ENCODE peak calls at places on chromosomes 16 and 17, in five cellular contexts. D, V, S, J and Z are unnamed samples.

GRCh38 chr17:6139447-6139832 is 69.3 kb downstream of the WSCD1 start:
- DNase-seq in S (no peak), J (no peak), D (no peak), V (no peak), Z (no peak)

GRCh38 chr17:41579484-41580243 is 7.0 kb downstream of the KRT14 start:
- DNase-seq in J (peak; percentile 11), S (peak; percentile 6), D (peak; percentile 18), V (peak; percentile 97), Z (peak; percentile 90)

GRCh38 chr17:56489980-56490379 is 103.5 kb upstream of the NOG start:
- DNase-seq in D (no peak), V (no peak), J (no peak), S (no peak), Z (no peak)

GRCh38 chr17:10171581-10171981 is 26.8 kb downstream of the GAS7 start:
- DNase-seq in D (no peak), S (no peak), V (no peak), J (no peak), Z (no peak)

GRCh38 chr17:79623786-79624657 is 13.2 kb upstream of the RBFOX3 start:
- DNase-seq in J (no peak), D (no peak), V (peak; percentile 7), S (no peak), Z (no peak)

GRCh38 chr16:5060073-5060641 is 5.6 kb downstream of the C16orf89 start:
- DNase-seq in S (no peak), V (no peak), J (no peak), D (no peak), Z (no peak)

GRCh38 chr17:48047741-48048320 is 328 bp upstream of the NFE2L1 start:
- DNase-seq in S (peak; percentile 99), D (peak; percentile 99), V (peak; percentile 99), J (peak; percentile 96), Z (peak; percentile 97)

GRCh38 chr16:23145608-23146007 is 3.6 kb downstream of the USP31 start:
- DNase-seq in V (no peak), S (no peak), D (no peak), J (no peak), Z (no peak)

GRCh38 chr16:68786685-68787418 is 49.8 kb downstream of the CDH1 start:
- DNase-seq in V (no peak), J (no peak), D (no peak), S (no peak), Z (no peak)

GRCh38 chr16:1035066-1035415 is 37.5 kb upstream of the SSTR5 start:
- DNase-seq in S (no peak), V (no peak), D (no peak), J (no peak), Z (no peak)

GRCh38 chr16:84518804-84519341 is 14.4 kb upstream of the MEAK7 start:
- DNase-seq in S (no peak), V (no peak), D (no peak), J (peak; percentile 46), Z (no peak)

GRCh38 chr17:75061055-75061438 is 14.0 kb downstream of the KCTD2 start:
- DNase-seq in S (no peak), V (no peak), J (no peak), D (no peak), Z (no peak)

GRCh38 chr17:869067-869466 is 86.9 kb downstream of the MRM3 start:
- DNase-seq in D (peak; percentile 61), S (no peak), V (no peak), J (no peak), Z (no peak)

GRCh38 chr16:27678955-27679354 is 129.0 kb downstream of the KATNIP start:
- DNase-seq in J (no peak), V (no peak), S (no peak), D (no peak), Z (no peak)

GRCh38 chr16:51041546-51041945 is 109.5 kb downstream of the SALL1 start:
- DNase-seq in S (no peak), D (no peak), V (no peak), J (no peak), Z (no peak)

GRCh38 chr16:31348578-31348977 is 6.4 kb upstream of the ITGAX start:
- DNase-seq in J (no peak), V (no peak), D (no peak), S (no peak), Z (no peak)

GRCh38 chr17:49949634-49950033 is 19.4 kb upstream of the DLX4 start:
- DNase-seq in J (no peak), D (no peak), S (no peak), V (no peak), Z (no peak)

GRCh38 chr17:6069611-6070279 is 434 bp upstream of the WSCD1 start:
- DNase-seq in J (no peak), V (no peak), D (no peak), S (no peak), Z (no peak)

GRCh38 chr17:17514361-17514992 is 18.3 kb upstream of the RASD1 start:
- DNase-seq in V (no peak), D (no peak), J (no peak), S (no peak), Z (no peak)

GRCh38 chr16:82150569-82150968 is 19.5 kb downstream of the MPHOSPH6 start:
- DNase-seq in D (no peak), S (no peak), V (no peak), J (no peak), Z (no peak)

GRCh38 chr17:2235792-2236365 is 67.7 kb downstream of the SMG6 start:
- DNase-seq in J (no peak), D (no peak), S (no peak), V (no peak), Z (no peak)

GRCh38 chr16:64589836-64590235 is 532.0 kb downstream of the CDH11 start:
- DNase-seq in J (no peak), D (no peak), S (peak; percentile 2), V (no peak), Z (no peak)

GRCh38 chr17:39208893-39209292 is 8.8 kb downstream of the RPL19 start:
- DNase-seq in S (no peak), D (no peak), V (no peak), J (no peak), Z (peak; percentile 79)

GRCh38 chr16:55480228-55480655 is 1.2 kb downstream of the MMP2 start:
- DNase-seq in S (peak; percentile 84), V (peak; percentile 44), J (no peak), D (peak; percentile 94), Z (no peak)

GRCh38 chr17:73770115-73770848 is 126.0 kb upstream of the SDK2 start:
- DNase-seq in J (no peak), S (peak; percentile 32), D (peak; percentile 23), V (no peak), Z (peak; percentile 83)

GRCh38 chr16:55189975-55190636 is 133.9 kb upstream of the IRX6 start:
- DNase-seq in V (peak; percentile 16), J (no peak), S (no peak), D (no peak), Z (no peak)

GRCh38 chr17:40485851-40486512 is 15.4 kb downstream of the TNS4 start:
- DNase-seq in D (peak; percentile 94), V (no peak), S (peak; percentile 98), J (no peak), Z (no peak)

GRCh38 chr16:27642753-27643152 is 92.8 kb downstream of the KATNIP start:
- DNase-seq in V (peak; percentile 49), J (no peak), S (no peak), D (no peak), Z (no peak)

GRCh38 chr16:67967956-67968439 is 439 bp downstream of the SLC12A4 start:
- DNase-seq in D (no peak), V (peak; percentile 38), S (no peak), J (peak; percentile 12), Z (no peak)

GRCh38 chr16:30652718-30653117 is 2.0 kb downstream of the PRR14 start:
- DNase-seq in D (no peak), S (no peak), V (no peak), J (no peak), Z (no peak)

GRCh38 chr17:35245196-35245486 is 2.3 kb downstream of the SLFN5 start:
- DNase-seq in V (no peak), J (no peak), S (peak; percentile 83), D (peak; percentile 92), Z (no peak)

GRCh38 chr17:58386708-58387107 is 30.6 kb downstream of the RNF43 start:
- DNase-seq in D (no peak), J (no peak), V (no peak), S (no peak), Z (no peak)
- TF ChIP-seq CTCF in D (no peak), J (no peak), V (no peak), S (no peak), Z (no peak)

GRCh38 chr17:3965123-3965800 is 1.0 kb upstream of the ATP2A3 start:
- DNase-seq in J (peak; percentile 62), V (peak; percentile 78), D (no peak), S (no peak), Z (peak; percentile 61)
- TF ChIP-seq CTCF in J (no peak), V (no peak), D (no peak), S (no peak), Z (no peak)

GRCh38 chr16:73683804-73684203 is 612.8 kb upstream of the PSMD7 start:
- DNase-seq in D (no peak), V (no peak), S (no peak), J (no peak), Z (no peak)
- TF ChIP-seq CTCF in D (no peak), V (no peak), S (no peak), J (no peak), Z (no peak)

DNA sequence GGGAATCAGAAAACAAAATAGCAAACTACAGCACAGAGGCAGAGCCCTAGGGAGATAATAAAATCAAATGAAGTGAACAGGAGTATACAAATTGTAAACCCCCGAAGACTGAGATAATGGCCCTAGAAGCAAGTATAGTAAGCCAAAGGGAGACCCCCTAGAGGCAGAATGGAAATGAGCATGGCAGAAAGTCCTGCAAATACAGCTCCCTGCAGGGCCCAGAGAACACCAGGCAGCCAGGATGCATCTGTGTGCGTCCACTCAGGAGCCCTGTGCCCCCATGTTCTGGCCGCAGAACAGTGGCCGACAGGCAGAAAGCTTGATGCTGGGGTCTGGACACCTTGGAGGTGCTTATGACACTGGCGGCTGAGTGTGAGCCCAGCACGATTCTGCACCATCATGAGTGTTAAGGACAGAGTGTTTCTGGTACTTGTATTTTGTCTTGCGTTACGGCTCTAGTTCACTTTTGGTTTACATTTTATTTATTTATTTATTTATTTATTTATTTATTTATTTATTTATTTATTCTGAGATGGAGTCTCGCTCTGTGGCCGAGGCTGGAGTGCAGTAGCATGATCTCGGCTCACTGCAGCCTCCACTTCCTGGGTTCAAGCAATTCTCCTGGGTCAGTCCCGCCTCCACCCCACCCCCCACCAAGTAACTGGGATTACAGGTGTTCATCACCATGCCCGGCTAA is 48.7 kb downstream of the RGS9 start:
- DNase-seq in J (no peak), S (no peak), D (no peak), V (no peak), Z (no peak)
- TF ChIP-seq CTCF in J (no peak), S (no peak), D (no peak), V (no peak), Z (peak; percentile 42)

DNA sequence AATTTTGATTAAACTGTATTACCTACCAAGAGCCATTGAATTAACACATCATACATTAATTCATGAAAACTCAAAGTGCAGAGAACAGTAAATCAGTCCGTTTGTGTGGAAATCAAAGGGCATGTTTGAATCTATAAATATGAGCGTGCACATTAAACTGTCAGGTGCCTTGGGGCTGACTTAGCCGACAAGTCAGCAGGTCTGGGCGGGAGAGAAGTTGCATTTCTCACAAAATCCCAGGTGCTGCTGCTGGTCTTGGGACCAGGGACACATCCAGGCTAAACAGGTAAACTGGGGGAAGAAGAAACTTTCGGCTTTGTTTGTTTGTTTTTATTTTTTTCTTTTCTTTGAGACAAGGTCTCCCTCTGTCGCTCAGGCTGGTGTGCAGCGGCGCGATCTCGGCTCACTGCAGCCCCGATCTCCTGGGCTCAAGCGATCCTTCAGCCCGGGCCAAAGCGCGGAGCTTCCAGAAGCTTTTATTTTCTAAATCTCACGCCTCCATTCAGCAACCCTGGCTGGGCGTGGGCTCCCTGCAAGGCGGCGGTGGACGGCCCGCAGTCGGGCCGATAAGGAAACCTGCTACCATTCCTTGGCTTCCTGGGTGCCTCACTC is 213.9 kb downstream of the MRTFB start:
- DNase-seq in D (peak; percentile 31), V (peak; percentile 68), J (peak; percentile 38), S (peak; percentile 27), Z (peak; percentile 64)
- TF ChIP-seq CTCF in D (peak; percentile 59), V (no peak), J (no peak), S (peak; percentile 40), Z (no peak)